ENCODE peak calls at places on chromosomes 5 and 9, in four cellular contexts. H is mucosa of descending colon, T is AG09309, S is uterus. D is an unnamed sample.

GRCh38 chr5:76791461-76791860 is 27.4 kb upstream of the F2RL1 start:
- DNase-seq in H (no peak), T (no peak), S (no peak), D (no peak)

GRCh38 chr9:29806941-29807625 is 2233.8 kb upstream of the C9orf72 start:
- DNase-seq in H (no peak), T (no peak), S (no peak), D (no peak)

GRCh38 chr9:135050072-135050990 is 37.1 kb upstream of the OLFM1 start:
- DNase-seq in H (peak), T (no peak), S (no peak), D (no peak)

GRCh38 chr9:38651400-38652042 is 31.1 kb upstream of the ANKRD18A start:
- DNase-seq in H (no peak), T (no peak), S (no peak), D (no peak)

GRCh38 chr5:71893451-71893850 is 174.4 kb downstream of the CARTPT start:
- DNase-seq in H (no peak), T (no peak), S (no peak), D (no peak)

GRCh38 chr5:169922474-169922873 is 57.8 kb downstream of the INSYN2B start:
- DNase-seq in H (no peak), T (no peak), S (no peak), D (no peak)

GRCh38 chr5:9889511-9889910 is 259.4 kb upstream of the TAS2R1 start:
- DNase-seq in H (no peak), T (no peak), S (no peak), D (no peak)

GRCh38 chr5:54601393-54601792 is 83.8 kb downstream of the SNX18 start:
- DNase-seq in H (no peak), T (no peak), S (no peak), D (no peak)

GRCh38 chr5:155767480-155767879 is 559.5 kb upstream of the SGCD start:
- DNase-seq in H (no peak), T (no peak), S (no peak), D (no peak)

GRCh38 chr5:159017787-159018186 is 81.9 kb downstream of the EBF1 start:
- DNase-seq in H (peak), T (no peak), S (peak), D (peak)

GRCh38 chr9:28365020-28365640 is 791.8 kb upstream of the C9orf72 start:
- DNase-seq in H (no peak), T (no peak), S (no peak), D (no peak)

GRCh38 chr9:137456864-137457405 is 2.2 kb downstream of the NSMF start:
- DNase-seq in H (no peak), T (no peak), S (peak), D (no peak)

GRCh38 chr5:107958861-107959260 is 288.1 kb upstream of the EFNA5 start:
- DNase-seq in H (no peak), T (no peak), S (no peak), D (no peak)

GRCh38 chr9:36922548-36922947 is 111.5 kb downstream of the PAX5 start:
- DNase-seq in H (no peak), T (no peak), S (no peak), D (peak)

GRCh38 chr9:132973713-132974112 is 4.8 kb upstream of the GFI1B start:
- DNase-seq in H (no peak), T (no peak), S (no peak), D (peak)

DNA sequence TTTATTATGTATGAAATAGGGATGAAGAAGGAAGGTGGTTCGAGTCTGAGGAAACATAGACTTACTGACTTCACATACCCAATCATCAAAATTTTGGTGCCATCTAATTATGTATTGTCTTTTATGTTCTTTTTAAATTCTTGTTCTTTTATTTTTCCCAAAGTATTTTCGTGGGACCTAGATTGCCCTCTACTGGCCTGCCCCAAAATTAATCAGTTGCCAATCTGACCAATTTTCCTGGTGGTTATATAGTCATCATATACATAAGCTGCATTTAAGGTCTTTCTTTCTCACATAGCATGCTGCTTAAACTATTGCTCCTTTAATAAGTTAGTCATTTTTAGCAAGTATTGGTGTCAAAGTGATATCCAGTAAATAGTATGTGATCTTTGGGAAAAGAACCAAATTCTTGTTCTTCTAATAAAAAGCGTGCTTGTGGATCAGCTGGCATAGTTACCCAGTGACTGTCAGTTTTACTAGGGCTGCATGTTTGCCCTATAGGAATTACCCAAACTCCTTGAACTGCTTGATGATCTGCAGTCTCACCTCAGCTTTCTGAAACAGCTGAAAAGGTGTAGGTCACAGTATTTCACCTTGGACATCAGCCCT is 223.5 kb downstream of the SH3GL2 start:
- DNase-seq in H (no peak), T (no peak), S (no peak), D (peak)
- TF ChIP-seq CTCF in H (no peak), T (peak), S (peak), D (peak)

GRCh38 chr5:151094054-151094858 is 13.4 kb upstream of the TNIP1 start:
- DNase-seq in H (peak), T (no peak), S (no peak), D (peak)
- H3K4me3 ChIP-seq in H (no peak), T (no peak), S (no peak), D (no peak)

GRCh38 chr9:127319366-127320121 is 55.0 kb downstream of the GARNL3 start:
- DNase-seq in H (no peak), T (no peak), S (no peak), D (no peak)

GRCh38 chr9:127318651-127319167 is 54.1 kb downstream of the GARNL3 start:
- DNase-seq in H (no peak), T (no peak), S (peak), D (peak)

GRCh38 chr9:127314911-127315310 is 50.3 kb downstream of the GARNL3 start:
- DNase-seq in H (no peak), T (no peak), S (no peak), D (no peak)

GRCh38 chr9:127320122-127320378 is 55.5 kb downstream of the GARNL3 start:
- DNase-seq in H (no peak), T (no peak), S (no peak), D (no peak)

DNA sequence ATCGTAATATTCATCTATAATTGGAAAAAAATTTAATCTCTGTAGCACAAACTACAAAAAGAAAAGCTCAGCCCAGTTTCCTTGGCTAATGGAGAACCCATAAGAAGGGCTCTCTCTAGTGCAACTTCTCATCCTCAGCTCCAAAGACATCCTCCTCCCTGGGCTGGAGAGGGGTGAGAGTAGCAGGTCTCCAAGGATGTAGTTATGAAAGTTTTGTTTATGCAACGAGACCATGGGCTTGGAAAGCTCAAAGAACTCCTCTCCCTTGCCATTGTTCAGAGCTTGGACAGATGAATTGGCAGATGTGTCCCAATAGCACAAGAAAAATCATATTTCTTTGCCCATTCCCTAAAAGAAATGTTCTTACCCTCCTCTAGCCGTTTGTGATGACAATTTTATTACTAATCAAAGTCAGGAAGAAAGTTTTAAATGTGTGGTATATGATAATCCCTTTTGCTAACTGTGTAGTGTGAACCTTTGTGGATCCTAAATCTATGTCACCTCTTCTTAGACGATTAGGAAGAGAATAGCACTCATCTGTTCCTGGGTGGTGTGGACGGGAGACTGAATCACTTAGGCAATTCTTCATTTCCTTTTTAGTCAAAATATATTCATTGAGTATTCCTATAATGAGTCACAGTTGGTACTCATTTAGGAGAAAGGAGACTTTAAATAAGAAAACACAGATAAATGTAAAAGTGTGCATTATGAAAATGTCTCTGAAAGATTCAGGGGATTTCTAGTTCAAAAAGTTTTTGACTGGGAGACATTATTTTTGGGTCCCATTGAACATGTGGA is 52.2 kb downstream of the GARNL3 start:
- DNase-seq in H (no peak), T (no peak), S (no peak), D (no peak)
- TF ChIP-seq CTCF in H (no peak), T (no peak), S (no peak), D (no peak)

DNA sequence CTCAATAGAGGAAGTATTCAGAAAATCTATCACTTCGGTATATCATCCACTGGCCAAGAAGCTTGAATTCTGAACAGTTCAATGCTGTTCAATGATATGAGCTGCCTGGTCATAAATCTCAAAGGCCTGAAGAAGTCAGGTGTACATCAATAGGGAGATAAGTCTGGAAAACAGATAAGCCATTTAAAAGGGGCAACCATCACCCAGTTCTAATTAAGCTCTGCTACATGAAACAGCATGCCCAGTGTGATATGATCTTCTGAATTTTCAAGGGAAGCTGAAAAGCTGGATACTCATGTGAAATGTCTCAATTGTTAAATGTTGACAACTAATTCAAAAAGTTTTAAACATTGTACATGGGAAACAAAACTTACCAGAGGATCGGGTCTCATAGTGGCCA is 2020.7 kb upstream of the WWC1 start:
- DNase-seq in H (no peak), T (no peak), S (no peak), D (no peak)
- H3K4me3 ChIP-seq in H (no peak), T (no peak), S (no peak), D (no peak)

GRCh38 chr5:157308826-157309465 is 43.0 kb downstream of the CYFIP2 start:
- DNase-seq in H (no peak), T (peak), S (no peak), D (peak)
- TF ChIP-seq CTCF in H (no peak), T (peak), S (no peak), D (peak)

DNA sequence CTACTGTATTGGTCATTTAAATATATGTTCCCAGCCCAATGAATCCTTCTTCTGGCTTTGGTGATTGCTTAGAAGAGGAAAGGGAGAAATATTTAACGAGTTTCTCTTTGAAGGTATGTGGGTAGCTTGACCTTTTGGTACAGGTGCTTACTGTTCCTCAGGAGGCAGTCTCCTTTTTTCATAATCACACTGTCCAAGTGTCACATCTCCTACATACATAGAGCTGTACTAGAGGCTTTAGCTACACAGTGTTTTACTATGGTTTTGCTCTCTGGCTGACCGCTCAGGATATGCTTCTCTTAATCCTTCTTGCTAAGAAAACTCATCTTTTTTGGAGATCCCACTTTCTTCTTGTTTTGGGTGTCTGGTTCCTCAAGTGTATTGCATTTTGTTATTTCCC is 6.9 kb downstream of the ERBIN start:
- DNase-seq in H (no peak), T (no peak), S (no peak), D (no peak)
- H3K4me3 ChIP-seq in H (no peak), T (no peak), S (no peak), D (no peak)

GRCh38 chr9:126754436-126755324 is 50.2 kb upstream of the ZBTB43 start:
- DNase-seq in H (peak), T (no peak), S (no peak), D (no peak)
- TF ChIP-seq CTCF in H (no peak), T (no peak), S (no peak), D (no peak)

D was measured in brain microvascular endothelial cell.